ENCODE peak calls at places on chromosome 14, in four cellular contexts. U is HepG2, V is K562, M is WTC11. W is an unnamed sample.

GRCh38 chr14:35865611-35866010 is 39.5 kb downstream of the BRMS1L start:
- DNase-seq in V (no peak), M (no peak), U (no peak), W (no peak)

GRCh38 chr14:55448146-55448614 is 7.8 kb upstream of the TBPL2 start:
- DNase-seq in M (no peak), U (no peak), V (peak; percentile 8), W (peak; percentile 20)

GRCh38 chr14:77616133-77616453 is 344 bp downstream of the SPTLC2 start:
- DNase-seq in V (peak; percentile 37), U (no peak), M (no peak), W (no peak)

GRCh38 chr14:73785336-73785833 is 66.2 kb upstream of the PTGR2 start:
- DNase-seq in U (peak; percentile 50), V (no peak), M (no peak), W (peak; percentile 49)

GRCh38 chr14:99681101-99681831 is 2.8 kb upstream of the CYP46A1 start:
- DNase-seq in U (no peak), M (no peak), V (no peak), W (no peak)

GRCh38 chr14:54695196-54695595 is 128.3 kb downstream of the SAMD4A start:
- DNase-seq in U (no peak), M (no peak), V (no peak), W (no peak)

GRCh38 chr14:53840444-53840843 is 116.2 kb downstream of the BMP4 start:
- DNase-seq in M (no peak), U (peak; percentile 35), V (no peak), W (no peak)

GRCh38 chr14:29820785-29821184 is 106.9 kb downstream of the PRKD1 start:
- DNase-seq in U (no peak), V (no peak), M (no peak), W (no peak)

GRCh38 chr14:77509366-77509765 is 10.8 kb upstream of the ISM2 start:
- DNase-seq in U (no peak), V (no peak), M (no peak), W (no peak)

GRCh38 chr14:103488071-103488470 is 34.6 kb downstream of the CKB start:
- DNase-seq in V (no peak), M (no peak), U (no peak), W (no peak)

DNA sequence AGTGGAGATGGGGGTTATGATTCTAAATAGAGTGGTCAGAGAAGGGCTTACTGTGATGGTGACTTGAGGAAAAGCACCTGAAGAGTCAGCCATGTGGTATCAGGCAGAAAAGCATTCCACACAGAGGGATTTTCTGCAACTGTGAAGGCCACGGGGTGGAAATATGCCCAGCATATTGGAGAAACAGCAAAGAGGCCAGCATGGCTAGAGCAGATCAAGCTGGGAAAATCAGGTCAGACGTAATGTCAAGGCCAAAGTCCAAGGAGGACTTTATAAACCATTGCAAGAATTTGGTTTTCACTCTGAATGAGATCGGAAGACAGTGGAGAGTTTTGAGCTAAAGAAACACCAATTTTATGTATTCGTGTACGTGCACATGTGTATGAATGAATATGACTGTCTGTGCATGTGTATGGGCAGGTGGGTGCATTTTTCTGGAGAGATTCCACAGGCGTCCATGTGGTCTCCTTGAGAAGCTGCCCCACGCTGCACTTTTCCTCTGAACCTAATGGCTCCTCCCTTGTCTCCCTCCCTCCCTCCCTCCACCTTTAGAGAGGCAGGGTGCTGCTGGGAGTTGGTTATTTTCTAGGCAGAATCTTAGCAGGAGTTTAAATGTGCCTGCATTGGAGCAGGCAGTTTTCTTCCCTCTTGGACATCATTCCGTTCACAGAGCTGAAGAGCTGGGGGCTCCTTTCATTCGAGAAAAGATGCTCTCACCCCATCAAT is 97.4 kb upstream of the PPP4R3A start:
- DNase-seq in M (no peak), V (no peak), U (no peak), W (no peak)
- TF ChIP-seq ELF4 in M (no peak), V (no peak), U (no peak), W (no peak)

GRCh38 chr14:104746951-104747481 is 5.9 kb upstream of the SIVA1 start:
- DNase-seq in U (no peak), M (no peak), V (no peak), W (no peak)

GRCh38 chr14:104747876-104748275 is 5.1 kb upstream of the SIVA1 start:
- DNase-seq in V (no peak), U (no peak), M (no peak), W (no peak)

GRCh38 chr14:104750658-104751057 is 2.3 kb upstream of the SIVA1 start:
- DNase-seq in V (no peak), U (peak; percentile 34), M (no peak), W (no peak)

GRCh38 chr14:104749958-104750529 is 2.9 kb upstream of the SIVA1 start:
- DNase-seq in M (no peak), V (no peak), U (no peak), W (no peak)

GRCh38 chr14:104749111-104749649 is 3.8 kb upstream of the SIVA1 start:
- DNase-seq in V (no peak), U (peak; percentile 88), M (no peak), W (no peak)
- TF ChIP-seq ELF4 in V (no peak), U (no peak), M (no peak), W (no peak)

GRCh38 chr14:22096511-22096890 is 422.9 kb upstream of the OR4E1 start:
- DNase-seq in V (no peak), M (no peak), U (no peak), W (no peak)
- TF ChIP-seq ELF4 in V (no peak), M (no peak), U (no peak), W (no peak)

GRCh38 chr14:91207008-91207407 is 37.5 kb downstream of the GPR68 start:
- DNase-seq in U (no peak), M (no peak), V (no peak), W (no peak)

GRCh38 chr14:91205449-91205848 is 39.1 kb downstream of the GPR68 start:
- DNase-seq in V (no peak), U (no peak), M (no peak), W (no peak)

GRCh38 chr14:91204657-91205056 is 39.8 kb downstream of the GPR68 start:
- DNase-seq in M (no peak), U (no peak), V (no peak), W (no peak)

DNA sequence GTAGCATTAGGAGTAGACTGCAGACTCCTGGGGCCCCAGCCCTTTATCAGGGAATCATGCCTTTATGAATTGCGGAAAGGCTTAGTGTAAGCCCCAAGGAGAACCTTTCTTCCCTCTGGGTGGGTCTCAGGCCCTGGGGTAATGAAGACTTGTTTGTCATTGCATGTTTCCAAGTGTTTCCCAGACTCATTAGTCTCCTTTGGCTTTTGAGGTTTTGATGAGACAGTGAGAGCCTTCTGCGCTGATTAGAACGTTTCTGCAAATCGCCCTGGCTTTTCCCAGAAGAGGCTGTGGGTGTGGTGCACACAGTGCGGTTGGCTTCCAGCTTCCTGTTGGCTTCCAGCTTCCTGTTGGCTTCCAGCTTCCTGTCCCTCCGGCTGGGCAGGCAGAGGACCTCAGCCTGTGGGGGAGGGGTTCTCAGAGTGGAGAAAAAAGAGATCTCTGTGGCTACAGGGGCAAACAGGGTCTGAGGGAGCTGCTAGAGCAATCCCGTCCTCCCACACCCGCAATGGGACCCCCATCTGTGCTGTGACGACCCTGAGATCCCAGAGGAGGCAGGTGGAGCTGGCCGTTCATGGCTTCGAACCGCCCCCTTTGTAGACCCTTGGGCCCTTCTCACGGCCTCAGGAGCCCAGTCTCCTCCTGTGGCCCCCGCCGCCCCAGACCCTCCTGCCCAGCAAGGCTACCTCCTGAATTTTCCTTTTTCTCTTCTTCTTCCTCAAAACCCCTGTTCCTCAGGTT is 42.1 kb downstream of the GPR68 start:
- DNase-seq in V (peak; percentile 70), U (no peak), M (no peak), W (no peak)
- TF ChIP-seq ELF4 in V (no peak), U (no peak), M (no peak), W (no peak)

GRCh38 chr14:56474419-56475022 is 105.1 kb upstream of the TMEM260 start:
- DNase-seq in M (no peak), V (peak; percentile 5), U (peak; percentile 16), W (peak; percentile 53)
- TF ChIP-seq ELF4 in M (no peak), V (no peak), U (no peak), W (no peak)

DNA sequence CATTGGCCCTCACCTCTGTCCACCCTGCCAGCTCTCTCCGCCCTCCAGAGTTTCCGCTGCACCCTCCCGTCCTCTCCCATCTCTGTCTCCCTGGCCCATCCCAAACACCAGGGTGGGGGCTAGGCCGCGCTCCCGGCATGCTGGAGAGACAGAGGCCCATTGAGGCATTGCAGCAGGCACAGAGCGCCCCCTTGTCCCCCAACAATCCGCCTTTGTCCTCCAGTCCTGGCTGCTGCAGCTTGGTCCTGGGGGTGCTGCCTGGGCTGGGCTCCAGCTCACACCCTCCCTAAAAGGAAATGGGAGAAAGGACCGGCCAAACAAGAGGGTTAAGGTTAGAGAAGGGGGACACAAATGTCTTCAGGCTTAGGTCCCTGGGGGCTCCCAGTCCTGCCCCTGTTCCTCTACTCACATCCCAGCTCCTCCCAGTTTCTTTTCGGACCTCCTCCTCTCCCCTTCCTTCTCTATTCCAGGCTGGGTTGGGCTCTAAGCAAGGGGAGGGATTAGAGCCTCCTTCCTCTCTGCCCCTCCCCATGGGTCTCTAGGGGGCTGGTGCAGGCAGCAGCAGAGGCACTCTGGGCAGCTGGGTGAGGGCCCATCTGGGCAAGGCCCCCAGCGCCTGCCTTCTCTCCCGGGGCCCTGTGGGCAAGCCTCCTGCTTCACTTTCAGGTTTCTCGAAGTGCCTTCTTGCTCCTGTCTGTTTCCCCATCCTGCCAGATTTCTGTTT is at the start of gene CMTM5:
- DNase-seq in U (no peak), M (peak; percentile 45), V (no peak), W (no peak)
- TF ChIP-seq ELF4 in U (no peak), M (no peak), V (no peak), W (no peak)

W was measured in HEK293T.